ENCODE peak calls at places on chromosomes 1 and 21, in five cellular contexts. V is fibroblast of lung, F is upper lobe of right lung, K is brain microvascular endothelial cell, U is GM23338. I is an unnamed sample.

GRCh38 chr1:205827623-205828022 is 14.6 kb upstream of the SLC41A1 start:
- DNase-seq in V (no peak), U (peak; percentile 41), F (no peak), K (no peak), I (no peak)

GRCh38 chr21:20999567-21000169 is 1.5 kb downstream of the NCAM2 start:
- DNase-seq in K (peak; percentile 27), U (peak; percentile 72), V (peak; percentile 73), F (no peak), I (no peak)

GRCh38 chr1:17348593-17349234 is 23.3 kb upstream of the PADI6 start:
- DNase-seq in V (no peak), K (no peak), U (no peak), F (peak; percentile 29), I (no peak)

GRCh38 chr1:66300986-66301451 is 232.9 kb upstream of the SGIP1 start:
- DNase-seq in V (peak; percentile 68), F (no peak), U (no peak), K (peak; percentile 36), I (no peak)

GRCh38 chr1:83701396-83701795 is 297.5 kb downstream of the TTLL7 start:
- DNase-seq in U (no peak), K (no peak), F (no peak), V (no peak), I (no peak)

GRCh38 chr1:218494449-218494852 is 149.3 kb downstream of the TGFB2 start:
- DNase-seq in F (no peak), U (peak; percentile 78), K (no peak), V (no peak), I (no peak)

GRCh38 chr1:243605604-243606003 is 244.4 kb downstream of the AKT3 start:
- DNase-seq in V (peak; percentile 32), K (peak; percentile 65), U (no peak), F (no peak), I (no peak)

GRCh38 chr1:145707183-145707867 is at the start of gene PDZK1:
- DNase-seq in V (no peak), U (no peak), F (no peak), K (no peak), I (no peak)

GRCh38 chr1:178953034-178953433 is 72.7 kb upstream of the FAM20B start:
- DNase-seq in F (no peak), U (no peak), V (no peak), K (no peak), I (no peak)

GRCh38 chr1:1678581-1679380 is 13.8 kb downstream of the SLC35E2B start:
- DNase-seq in V (no peak), U (peak; percentile 70), K (no peak), F (peak; percentile 61), I (no peak)

GRCh38 chr1:227351443-227351842 is 33.2 kb upstream of the CDC42BPA start:
- DNase-seq in K (no peak), V (peak; percentile 67), U (no peak), F (no peak), I (no peak)

GRCh38 chr1:228393268-228393699 is 13.4 kb downstream of the TRIM11 start:
- DNase-seq in V (peak; percentile 77), F (peak; percentile 76), U (peak; percentile 60), K (peak; percentile 74), I (no peak)

GRCh38 chr1:37393585-37394120 is 80.7 kb upstream of the ZC3H12A start:
- DNase-seq in V (no peak), K (no peak), F (no peak), U (no peak), I (no peak)

GRCh38 chr1:153963850-153964331 is 554 bp upstream of the SLC39A1 start:
- DNase-seq in V (no peak), K (no peak), F (peak; percentile 82), U (peak; percentile 95), I (no peak)

GRCh38 chr1:175377394-175377793 is 184.8 kb upstream of the KIAA0040 start:
- DNase-seq in U (no peak), V (no peak), F (no peak), K (no peak), I (no peak)

GRCh38 chr1:88684482-88685238 is 587 bp downstream of the PKN2 start:
- DNase-seq in K (peak; percentile 34), V (peak; percentile 47), F (peak; percentile 83), U (peak; percentile 91), I (peak; percentile 16)

GRCh38 chr1:115429884-115430283 is 91.8 kb upstream of the NGF start:
- DNase-seq in F (no peak), U (no peak), K (peak; percentile 28), V (no peak), I (no peak)

GRCh38 chr1:225735252-225736149 is 42.1 kb upstream of the SRP9 start:
- DNase-seq in U (no peak), V (peak; percentile 98), K (peak; percentile 95), F (peak; percentile 70), I (peak; percentile 70)

GRCh38 chr1:10941891-10942541 is 70.4 kb upstream of the TARDBP start:
- DNase-seq in U (peak; percentile 83), F (peak; percentile 80), V (peak; percentile 39), K (peak; percentile 14), I (no peak)

GRCh38 chr1:44049839-44050238 is 18.6 kb upstream of the SLC6A9 start:
- DNase-seq in F (no peak), V (peak; percentile 91), K (peak; percentile 85), U (no peak), I (no peak)

GRCh38 chr1:230825061-230825803 is 43.1 kb downstream of the C1orf198 start:
- DNase-seq in U (no peak), F (no peak), V (peak; percentile 85), K (peak; percentile 57), I (peak; percentile 67)

GRCh38 chr1:110174961-110175360 is 24.7 kb downstream of the SLC6A17 start:
- DNase-seq in U (no peak), K (no peak), F (no peak), V (no peak), I (no peak)

DNA sequence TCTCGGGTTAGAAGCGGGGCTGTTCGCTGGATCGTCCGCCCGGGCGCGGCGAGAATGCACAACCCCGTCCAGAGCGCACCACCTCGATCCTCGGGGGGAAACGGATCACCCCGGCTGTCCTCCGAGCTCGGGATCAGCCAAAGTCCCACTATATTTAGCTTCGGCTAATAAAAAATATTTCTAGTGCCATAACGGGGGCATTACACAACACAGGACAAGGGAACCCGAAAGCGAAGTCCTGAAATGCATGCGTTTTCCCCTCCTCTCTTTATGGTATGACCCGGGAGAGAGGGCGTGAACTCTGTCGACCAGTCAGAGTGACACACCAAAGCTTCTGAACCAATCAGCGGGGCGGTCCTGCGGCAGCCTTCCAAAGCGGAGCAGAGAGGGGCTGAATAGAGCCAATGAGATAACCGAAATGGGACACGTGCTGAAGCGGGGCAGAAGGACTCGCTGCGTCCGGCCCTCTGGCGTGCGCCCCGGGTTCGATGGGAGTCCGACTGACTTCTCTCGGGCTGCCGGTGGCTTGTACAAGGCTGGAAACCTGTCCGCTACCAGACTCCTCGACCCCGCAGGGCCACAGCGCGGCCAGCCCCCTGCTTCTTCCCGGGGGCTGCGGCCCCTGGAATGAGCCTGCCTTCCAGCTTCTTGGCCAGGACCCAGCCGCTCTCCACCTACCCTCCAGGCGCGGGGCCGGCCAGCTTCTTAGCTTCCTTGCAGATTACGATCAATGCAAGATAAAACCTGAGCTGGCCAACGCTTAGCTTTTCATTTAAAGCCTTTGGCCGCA is at the start of gene ALDH4A1:
- DNase-seq in F (peak; percentile 98), K (peak; percentile 99), V (peak; percentile 98), U (peak; percentile 99), I (peak; percentile 94)
- TF ChIP-seq CTCF in F (no peak), K (no peak), V (no peak), U (no peak), I (no peak)

GRCh38 chr1:220700591-220701179 is 10.5 kb downstream of the C1orf115 start:
- DNase-seq in V (no peak), U (peak; percentile 49), K (no peak), F (no peak), I (no peak)

GRCh38 chr1:220696863-220697231 is 6.7 kb downstream of the C1orf115 start:
- DNase-seq in F (no peak), U (no peak), K (peak; percentile 18), V (peak; percentile 6), I (no peak)

GRCh38 chr1:220697326-220697725 is 7.2 kb downstream of the C1orf115 start:
- DNase-seq in K (no peak), F (no peak), U (no peak), V (no peak), I (no peak)

GRCh38 chr1:220699044-220699443 is 8.9 kb downstream of the C1orf115 start:
- DNase-seq in K (no peak), F (no peak), U (no peak), V (no peak), I (no peak)

DNA sequence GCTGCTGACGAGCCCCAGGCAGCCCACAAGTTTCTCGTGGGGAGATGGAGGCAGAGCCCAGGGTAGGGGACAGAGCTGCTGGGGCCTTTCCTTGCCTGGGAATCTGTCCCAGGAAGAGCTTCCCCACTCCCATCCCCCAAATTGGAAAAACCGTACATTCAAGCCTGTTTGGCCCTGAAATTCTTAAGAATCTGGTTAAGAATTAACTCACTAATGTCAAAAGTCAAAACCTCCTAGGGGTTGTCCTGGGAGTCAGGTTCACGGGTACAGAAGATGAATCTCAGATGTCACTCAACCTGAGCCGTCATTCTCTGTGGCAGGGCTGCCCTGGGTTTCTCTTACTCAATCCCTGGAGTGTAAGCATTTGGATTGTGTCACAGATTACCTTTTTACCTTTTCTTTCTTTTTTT is 8.4 kb downstream of the C1orf115 start:
- DNase-seq in U (no peak), V (no peak), F (no peak), K (no peak), I (no peak)
- H3K4me3 ChIP-seq in U (no peak overlapping the region), V (no peak overlapping the region), F (no peak overlapping the region), K (no peak overlapping the region), I (no peak overlapping the region)

DNA sequence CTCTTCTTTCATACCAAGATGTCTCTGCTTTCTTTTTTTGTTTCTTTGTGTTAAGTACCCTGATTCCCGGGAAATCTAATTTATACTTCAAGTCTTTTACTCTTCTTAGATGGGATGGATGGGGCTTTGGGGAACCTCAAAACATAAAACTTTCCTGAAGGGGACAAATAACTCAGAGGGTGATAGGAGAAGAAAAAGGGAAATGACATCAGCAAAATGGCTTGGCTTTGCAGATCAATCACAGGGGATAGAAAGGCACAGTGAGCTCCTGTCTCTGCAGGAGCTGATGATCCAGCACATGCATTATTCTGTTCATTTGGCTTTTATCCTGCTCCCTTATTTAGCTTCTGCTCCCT is 1.4 kb upstream of the CA14 start:
- DNase-seq in F (no peak), V (no peak), U (no peak), K (no peak), I (no peak)
- TF ChIP-seq CTCF in F (no peak), V (no peak), U (no peak), K (no peak), I (no peak)

DNA sequence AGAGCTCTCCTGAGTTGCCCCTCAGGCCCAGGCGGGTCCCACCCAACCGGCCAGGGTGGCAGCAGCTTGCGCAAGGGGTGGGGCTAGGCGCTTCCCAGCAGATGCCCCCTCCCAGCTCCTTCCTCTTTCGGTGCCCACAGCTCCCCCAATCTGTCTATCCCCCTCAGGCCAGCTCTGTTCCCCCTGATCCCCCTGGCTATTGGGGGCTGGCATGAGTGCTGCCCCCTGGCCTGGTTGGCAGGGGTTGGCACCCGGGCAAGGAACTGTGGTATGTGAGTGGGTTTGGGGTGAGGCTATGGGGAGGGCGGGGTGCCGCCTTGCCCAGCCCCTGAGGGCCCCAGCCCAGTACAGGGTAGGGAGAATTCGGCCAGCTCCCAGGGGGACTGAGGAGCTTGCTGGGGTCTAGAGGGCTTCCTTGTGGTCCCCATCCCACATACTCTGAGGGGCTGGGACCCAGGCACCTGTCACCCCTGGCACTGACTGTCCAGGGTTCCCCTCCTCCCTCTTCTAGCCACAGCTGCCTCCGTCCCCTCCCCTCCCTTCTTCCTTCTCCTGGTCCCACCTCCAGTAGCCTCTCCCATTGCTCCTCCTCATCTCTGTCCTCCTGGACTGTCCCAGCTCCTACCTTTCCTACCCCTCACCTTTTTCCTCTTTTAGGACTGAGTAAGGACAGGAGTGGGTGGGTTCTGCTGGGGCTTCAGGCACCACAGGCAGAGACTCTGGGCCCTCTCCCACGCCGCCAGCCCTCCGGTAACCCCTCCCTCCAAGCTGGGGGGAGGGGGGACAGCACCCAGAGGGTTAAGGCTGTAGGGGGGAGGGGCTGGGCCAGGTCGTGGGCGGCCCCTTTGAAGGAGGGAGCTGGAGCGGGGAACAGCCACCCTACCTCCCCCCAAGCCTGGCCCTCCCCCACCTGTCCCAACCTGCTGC is 5.7 kb downstream of the ZBTB7B start:
- DNase-seq in K (no peak), F (no peak), V (no peak), U (peak; percentile 56), I (no peak)
- H3K4me3 ChIP-seq in K (no peak overlapping the region), F (peak overlapping the region; percentile 41), V (no peak overlapping the region), U (peak overlapping the region; percentile 23), I (no peak overlapping the region)

I was measured in retinal pigment epithelial cell.